ENCODE peak calls at places on chromosomes 7 and 10, in nine cellular contexts. U is heart right ventricle, J is cardiac muscle cell, R is left ventricle myocardium inferior, Y is choroid plexus epithelial cell, I is AG09309, N is WERI-Rb-1, C is HFF-Myc, K is cardiac fibroblast. E is an unnamed sample.

GRCh38 chr10:67837519-67838314 is at the start of gene DNAJC12:
- DNase-seq in U (no peak), J (peak), R (no peak), Y (peak), I (no peak), N (peak), C (peak), K (peak), E (peak)

GRCh38 chr10:43671659-43672555 is 23.2 kb upstream of the ZNF32 start:
- DNase-seq in U (no peak), J (peak), R (no peak), Y (peak), I (no peak), N (peak), C (peak), K (peak), E (peak)

GRCh38 chr7:159027803-159028455 is 116.7 kb downstream of the VIPR2 start:
- DNase-seq in U (no peak), J (no peak), R (no peak), Y (no peak), I (no peak), N (no peak), C (no peak), K (no peak), E (peak)

GRCh38 chr7:84611391-84611790 is 416.8 kb upstream of the SEMA3A start:
- DNase-seq in U (no peak), J (no peak), R (no peak), Y (no peak), I (no peak), N (no peak), C (no peak), K (no peak), E (no peak)

GRCh38 chr7:4612939-4613841 is 68.9 kb upstream of the FOXK1 start:
- DNase-seq in U (no peak), J (peak), R (no peak), Y (peak), I (no peak), N (no peak), C (no peak), K (peak), E (peak)

GRCh38 chr7:67267914-67268313 is 271.3 kb downstream of the TYW1 start:
- DNase-seq in U (no peak), J (peak), R (no peak), Y (peak), I (no peak), N (no peak), C (no peak), K (no peak), E (no peak)

GRCh38 chr7:129569326-129569725 is 42.2 kb upstream of the NRF1 start:
- DNase-seq in U (no peak), J (no peak), R (no peak), Y (no peak), I (no peak), N (no peak), C (no peak), K (no peak), E (no peak)

GRCh38 chr7:100891555-100891954 is 2.0 kb upstream of the UFSP1 start:
- DNase-seq in U (no peak), J (no peak), R (no peak), Y (no peak), I (no peak), N (no peak), C (no peak), K (peak), E (no peak)

GRCh38 chr10:62735464-62736188 is 68.9 kb upstream of the ADO start:
- DNase-seq in U (no peak), J (peak), R (no peak), Y (peak), I (no peak), N (no peak), C (peak), K (peak), E (no peak)

GRCh38 chr10:102802920-102803534 is 34.2 kb downstream of the CYP17A1 start:
- DNase-seq in U (no peak), J (peak), R (no peak), Y (peak), I (peak), N (no peak), C (peak), K (peak), E (peak)

GRCh38 chr7:136179154-136179553 is 202.0 kb upstream of the MTPN start:
- DNase-seq in U (no peak), J (no peak), R (no peak), Y (no peak), I (no peak), N (no peak), C (no peak), K (no peak), E (no peak)

GRCh38 chr10:68087338-68088029 is 12.4 kb upstream of the HERC4 start:
- DNase-seq in U (no peak), J (no peak), R (peak), Y (no peak), I (no peak), N (no peak), C (no peak), K (no peak), E (no peak)

GRCh38 chr7:96823274-96823673 is 113.6 kb upstream of the SEM1 start:
- DNase-seq in U (no peak), J (peak), R (no peak), Y (peak), I (no peak), N (no peak), C (no peak), K (peak), E (peak)

GRCh38 chr7:111855161-111855841 is 293.0 kb upstream of the IMMP2L start:
- DNase-seq in U (no peak), J (peak), R (no peak), Y (peak), I (peak), N (peak), C (peak), K (peak), E (peak)

GRCh38 chr10:23203369-23204325 is 11.5 kb downstream of the PTF1A start:
- DNase-seq in U (no peak), J (no peak), R (no peak), Y (no peak), I (no peak), N (no peak), C (no peak), K (no peak), E (no peak)

GRCh38 chr10:114525368-114525949 is 121.2 kb upstream of the AFAP1L2 start:
- DNase-seq in U (no peak), J (peak), R (no peak), Y (no peak), I (no peak), N (no peak), C (no peak), K (no peak), E (no peak)

GRCh38 chr7:36710186-36710813 is 14.0 kb downstream of the AOAH start:
- DNase-seq in U (no peak), J (no peak), R (no peak), Y (no peak), I (no peak), N (no peak), C (no peak), K (no peak), E (no peak)

GRCh38 chr10:129773359-129773990 is 190.6 kb downstream of the EBF3 start:
- DNase-seq in U (no peak), J (no peak), R (no peak), Y (no peak), I (no peak), N (no peak), C (no peak), K (no peak), E (no peak)

GRCh38 chr10:51117794-51118193 is 43.5 kb downstream of the PRKG1 start:
- DNase-seq in U (no peak), J (no peak), R (no peak), Y (no peak), I (no peak), N (no peak), C (no peak), K (peak), E (no peak)

GRCh38 chr10:79059859-79060379 is 8.8 kb upstream of the ZMIZ1 start:
- DNase-seq in U (no peak), J (no peak), R (peak), Y (no peak), I (no peak), N (no peak), C (no peak), K (no peak), E (no peak)

GRCh38 chr7:106284516-106285050 is at the start of gene NAMPT:
- DNase-seq in U (peak), J (no peak), R (peak), Y (no peak), I (no peak), N (peak), C (no peak), K (no peak), E (peak)

GRCh38 chr10:121058082-121058481 is 206.9 kb downstream of the WDR11 start:
- DNase-seq in U (no peak), J (no peak), R (no peak), Y (no peak), I (no peak), N (no peak), C (no peak), K (no peak), E (no peak)

GRCh38 chr7:34269084-34269483 is 363.7 kb downstream of the BMPER start:
- DNase-seq in U (no peak), J (no peak), R (no peak), Y (no peak), I (no peak), N (no peak), C (no peak), K (no peak), E (no peak)

GRCh38 chr7:22549051-22549450 is 49.1 kb upstream of the STEAP1B start:
- DNase-seq in U (no peak), J (no peak), R (no peak), Y (no peak), I (no peak), N (no peak), C (no peak), K (no peak), E (no peak)

GRCh38 chr7:52897708-52898107 is 137.7 kb upstream of the POM121L12 start:
- DNase-seq in U (peak), J (no peak), R (no peak), Y (no peak), I (no peak), N (no peak), C (no peak), K (no peak), E (no peak)

GRCh38 chr10:78214931-78215330 is 181.3 kb downstream of the RPS24 start:
- DNase-seq in U (no peak), J (no peak), R (no peak), Y (no peak), I (no peak), N (no peak), C (no peak), K (no peak), E (no peak)

GRCh38 chr10:36096571-36096970 is 454.5 kb upstream of the FZD8 start:
- DNase-seq in U (no peak), J (no peak), R (no peak), Y (peak), I (no peak), N (no peak), C (no peak), K (peak), E (no peak)

GRCh38 chr7:4204530-4205165 is 477.4 kb upstream of the FOXK1 start:
- DNase-seq in U (no peak), J (peak), R (no peak), Y (no peak), I (no peak), N (no peak), C (no peak), K (no peak), E (no peak)

GRCh38 chr7:8160810-8161209 is 101.2 kb downstream of the ICA1 start:
- DNase-seq in U (no peak), J (no peak), R (no peak), Y (no peak), I (no peak), N (no peak), C (no peak), K (peak), E (no peak)

GRCh38 chr7:84134169-84134568 is 60.4 kb downstream of the SEMA3A start:
- DNase-seq in U (no peak), J (no peak), R (no peak), Y (no peak), I (no peak), N (no peak), C (no peak), K (no peak), E (no peak)

GRCh38 chr7:51069411-51070083 is 247.1 kb downstream of the COBL start:
- DNase-seq in U (no peak), J (no peak), R (no peak), Y (no peak), I (no peak), N (no peak), C (no peak), K (no peak), E (no peak)

GRCh38 chr7:31066516-31067130 is 14.5 kb downstream of the ADCYAP1R1 start:
- DNase-seq in U (no peak), J (no peak), R (no peak), Y (no peak), I (no peak), N (no peak), C (no peak), K (no peak), E (no peak)

GRCh38 chr7:141055146-141055545 is 18.7 kb upstream of the TMEM178B start:
- DNase-seq in U (no peak), J (no peak), R (no peak), Y (no peak), I (no peak), N (no peak), C (no peak), K (no peak), E (no peak)

GRCh38 chr10:69407621-69408301 is 9.0 kb downstream of the TACR2 start:
- DNase-seq in U (no peak), J (peak), R (no peak), Y (no peak), I (no peak), N (peak), C (no peak), K (no peak), E (no peak)

GRCh38 chr7:52352019-52352418 is 683.4 kb upstream of the POM121L12 start:
- DNase-seq in U (no peak), J (no peak), R (no peak), Y (no peak), I (no peak), N (no peak), C (no peak), K (no peak), E (no peak)

GRCh38 chr10:68156373-68157185 is 47.3 kb downstream of the MYPN start:
- DNase-seq in U (no peak), J (peak), R (no peak), Y (peak), I (no peak), N (peak), C (peak), K (peak), E (peak)

GRCh38 chr7:140534743-140535142 is 55.4 kb upstream of the MKRN1 start:
- DNase-seq in U (peak), J (no peak), R (peak), Y (no peak), I (no peak), N (no peak), C (no peak), K (no peak), E (peak)

GRCh38 chr7:149799397-149800168 is 26.2 kb upstream of the ZNF467 start:
- DNase-seq in U (no peak), J (peak), R (peak), Y (peak), I (no peak), N (peak), C (no peak), K (no peak), E (no peak)
- TF ChIP-seq CTCF in U (peak), J (peak), R (peak), Y (peak), I (no peak), N (peak), C (peak), K (peak), E (no peak)

GRCh38 chr7:21426286-21426957 is 1.5 kb upstream of the SP4 start:
- DNase-seq in U (no peak), J (peak), R (no peak), Y (peak), I (no peak), N (no peak), C (no peak), K (peak), E (peak)

GRCh38 chr7:21429021-21429420 is 1.1 kb downstream of the SP4 start:
- DNase-seq in U (no peak), J (no peak), R (no peak), Y (no peak), I (no peak), N (no peak), C (no peak), K (no peak), E (no peak)

GRCh38 chr7:21428642-21428941 is 709 bp downstream of the SP4 start:
- DNase-seq in U (no peak), J (no peak), R (no peak), Y (no peak), I (no peak), N (no peak), C (no peak), K (no peak), E (no peak)

GRCh38 chr7:21426958-21427860 is 674 bp upstream of the SP4 start:
- DNase-seq in U (peak), J (peak), R (peak), Y (peak), I (peak), N (peak), C (peak), K (peak), E (peak)

GRCh38 chr7:21427861-21428641 is at the start of gene SP4:
- DNase-seq in U (peak), J (peak), R (peak), Y (peak), I (peak), N (peak), C (peak), K (peak), E (peak)
- TF ChIP-seq CTCF in U (no peak), J (no peak), R (peak), Y (peak), I (no peak), N (no peak), C (no peak), K (no peak), E (no peak)

DNA sequence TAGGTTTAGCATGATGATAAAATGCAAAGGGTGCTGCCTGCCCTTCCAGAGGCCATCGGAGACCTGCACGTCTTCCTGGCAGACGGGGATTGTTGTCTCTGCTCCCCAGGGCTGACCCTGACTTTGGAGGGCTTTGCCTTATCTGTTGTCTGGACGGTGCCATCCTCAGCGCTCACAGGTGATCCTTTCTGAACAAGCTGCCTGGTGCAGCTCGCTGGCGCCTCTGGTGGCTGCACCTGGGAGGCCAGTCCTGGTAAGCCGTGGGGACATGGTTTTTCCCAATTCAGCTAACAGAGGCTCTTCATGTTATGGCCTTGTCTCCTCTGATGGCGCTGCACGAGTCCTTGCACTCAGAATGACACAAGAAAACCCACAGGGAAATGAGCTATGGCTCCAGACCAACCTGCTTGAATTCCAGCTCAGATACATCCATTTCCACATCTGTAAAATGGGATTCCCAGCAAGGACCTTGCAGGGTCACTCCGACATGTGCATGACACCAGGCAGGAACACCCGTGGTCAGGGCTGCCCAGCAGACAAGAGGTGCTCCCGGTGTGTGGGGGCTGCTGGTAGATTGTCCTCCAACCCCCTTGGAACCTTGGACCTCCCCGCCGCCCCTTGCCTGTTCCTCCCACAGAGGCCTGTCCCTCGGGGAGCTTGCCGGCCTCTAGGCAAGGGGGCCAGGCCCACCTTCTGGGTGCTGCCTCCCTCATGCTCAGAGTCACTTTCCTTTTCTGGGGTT is 50.4 kb upstream of the SHH start:
- DNase-seq in U (no peak), J (no peak), R (no peak), Y (no peak), I (no peak), N (no peak), C (no peak), K (no peak), E (no peak)
- TF ChIP-seq CTCF in U (no peak), J (no peak), R (no peak), Y (peak), I (no peak), N (peak), C (no peak), K (peak), E (no peak)

GRCh38 chr10:53598914-53599313 is 826.3 kb upstream of the MBL2 start:
- DNase-seq in U (no peak), J (no peak), R (no peak), Y (no peak), I (no peak), N (no peak), C (no peak), K (no peak), E (no peak)

GRCh38 chr10:53606951-53607350 is 834.4 kb upstream of the MBL2 start:
- DNase-seq in U (no peak), J (no peak), R (no peak), Y (no peak), I (no peak), N (no peak), C (no peak), K (no peak), E (no peak)

GRCh38 chr10:53597835-53598251 is 825.3 kb upstream of the MBL2 start:
- DNase-seq in U (no peak), J (no peak), R (no peak), Y (peak), I (no peak), N (no peak), C (no peak), K (no peak), E (no peak)

GRCh38 chr10:53601260-53601875 is 828.8 kb upstream of the MBL2 start:
- DNase-seq in U (no peak), J (peak), R (no peak), Y (peak), I (no peak), N (no peak), C (peak), K (peak), E (peak)
- TF ChIP-seq CTCF in U (peak), J (peak), R (peak), Y (peak), I (peak), N (peak), C (peak), K (peak), E (peak)

GRCh38 chr10:72278668-72279393 is 5.1 kb downstream of the DDIT4 start:
- DNase-seq in U (no peak), J (no peak), R (no peak), Y (no peak), I (no peak), N (no peak), C (no peak), K (no peak), E (peak)
- TF ChIP-seq CTCF in U (no peak), J (no peak), R (peak), Y (peak), I (no peak), N (no peak), C (no peak), K (peak), E (no peak)

E was measured in foreskin fibroblast.